ENCODE peak calls at places on chromosome 5, in four cellular contexts. V is endodermal cell; T is CD4-positive, CD25-positive, alpha-beta regulatory T cell; L is RPMI7951. Q is an unnamed sample.

GRCh38 chr5:146206257-146206656 is 2.9 kb downstream of the RBM27 start:
- DNase-seq in V (no peak), T (no peak), L (no peak), Q (no peak)

GRCh38 chr5:72550595-72550994 is 43.4 kb upstream of the ZNF366 start:
- DNase-seq in V (no peak), T (no peak), L (no peak), Q (no peak)

GRCh38 chr5:170302729-170303501 is 5.3 kb upstream of the LCP2 start:
- DNase-seq in V (no peak), T (peak), L (no peak), Q (peak)

GRCh38 chr5:115352571-115352970 is 56.1 kb upstream of the CCDC112 start:
- DNase-seq in V (no peak), T (no peak), L (no peak), Q (no peak)

GRCh38 chr5:140321796-140322195 is 18.9 kb upstream of the PFDN1 start:
- DNase-seq in V (no peak), T (no peak), L (no peak), Q (no peak)

GRCh38 chr5:133789428-133789827 is 177.1 kb upstream of the FSTL4 start:
- DNase-seq in V (peak), T (no peak), L (no peak), Q (no peak)

GRCh38 chr5:10227396-10227795 is 22.3 kb downstream of the ATPSCKMT start:
- DNase-seq in V (no peak), T (no peak), L (peak), Q (no peak)

GRCh38 chr5:14165375-14166091 is 22.4 kb downstream of the TRIO start:
- DNase-seq in V (no peak), T (no peak), L (peak), Q (no peak)

GRCh38 chr5:21244982-21245381 is 1257.0 kb upstream of the CDH18 start:
- DNase-seq in V (no peak), T (no peak), L (no peak), Q (no peak)

GRCh38 chr5:171580506-171581265 is 161.2 kb downstream of the FGF18 start:
- DNase-seq in V (no peak), T (no peak), L (peak), Q (no peak)

GRCh38 chr5:97338729-97339128 is 155.7 kb upstream of the RIOK2 start:
- DNase-seq in V (no peak), T (no peak), L (no peak), Q (no peak)

GRCh38 chr5:78809444-78809843 is 160.9 kb upstream of the LHFPL2 start:
- DNase-seq in V (no peak), T (no peak), L (no peak), Q (no peak)

GRCh38 chr5:151115272-151115905 is 34.6 kb upstream of the TNIP1 start:
- DNase-seq in V (peak), T (peak), L (peak), Q (peak)

GRCh38 chr5:150458819-150459557 is 9.4 kb upstream of the RPS14 start:
- DNase-seq in V (peak), T (peak), L (peak), Q (peak)

GRCh38 chr5:39640552-39640951 is 215.8 kb upstream of the DAB2 start:
- DNase-seq in V (no peak), T (no peak), L (no peak), Q (no peak)

GRCh38 chr5:137957948-137958347 is 68.7 kb downstream of the PKD2L2 start:
- DNase-seq in V (no peak), T (no peak), L (no peak), Q (no peak)

GRCh38 chr5:107218457-107219193 is 452.1 kb downstream of the EFNA5 start:
- DNase-seq in V (no peak), T (no peak), L (peak), Q (no peak)

GRCh38 chr5:167730121-167730520 is 561.3 kb upstream of the WWC1 start:
- DNase-seq in V (no peak), T (no peak), L (peak), Q (no peak)

GRCh38 chr5:150358261-150359095 is 981 bp downstream of the TCOF1 start:
- DNase-seq in V (no peak), T (no peak), L (peak), Q (no peak)

GRCh38 chr5:54013556-54014157 is 296.7 kb downstream of the ARL15 start:
- DNase-seq in V (no peak), T (no peak), L (peak), Q (peak)

GRCh38 chr5:5275211-5275610 is 135.1 kb downstream of the ADAMTS16 start:
- DNase-seq in V (no peak), T (no peak), L (no peak), Q (no peak)

GRCh38 chr5:155091063-155091648 is 77.6 kb downstream of the KIF4B start:
- DNase-seq in V (no peak), T (no peak), L (no peak), Q (no peak)

GRCh38 chr5:78251663-78252284 is 42.7 kb downstream of the AP3B1 start:
- DNase-seq in V (peak), T (no peak), L (no peak), Q (no peak)

GRCh38 chr5:36691993-36692392 is 85.6 kb downstream of the SLC1A3 start:
- DNase-seq in V (no peak), T (no peak), L (peak), Q (no peak)

GRCh38 chr5:69331528-69332445 is 814 bp downstream of the CCDC125 start:
- DNase-seq in V (no peak), T (no peak), L (no peak), Q (no peak)

GRCh38 chr5:135020111-135020895 is 13.7 kb downstream of the PITX1 start:
- DNase-seq in V (no peak), T (no peak), L (no peak), Q (no peak)

GRCh38 chr5:41955432-41956024 is 30.4 kb downstream of the FBXO4 start:
- DNase-seq in V (no peak), T (no peak), L (no peak), Q (no peak)

Q was measured in stimulated activated CD8-positive, alpha-beta memory T cell treated with anti-CD3 and anti-CD28 coated beads, Interleukin-4, amount 100 ng/mL, for 48 hours.